ENCODE peak calls at places on chromosomes 1 and 21, in ten cellular contexts. N is cardiac muscle cell, H is hepatocyte, Y is neural progenitor cell, O is heart right ventricle, L is A549, R is esophagus muscularis mucosa, S is fibroblast of lung, Z is keratinocyte, F is MM.1S. E is an unnamed sample.

GRCh38 chr1:61152706-61153105 is 70.3 kb downstream of the NFIA start:
- DNase-seq in N (no peak), H (no peak), Y (no peak), O (no peak), L (no peak), R (no peak), S (no peak), Z (no peak), F (no peak), E (no peak)

GRCh38 chr1:30612666-30613065 is 110.7 kb downstream of the MATN1 start:
- DNase-seq in N (no peak), H (no peak), Y (no peak), O (no peak), L (no peak), R (no peak), S (no peak), Z (no peak), F (no peak), E (no peak)

GRCh38 chr1:23283660-23284602 is 60.2 kb downstream of the HNRNPR start:
- DNase-seq in N (peak), H (no peak), Y (no peak), O (no peak), L (no peak), R (no peak), S (peak), Z (no peak), F (no peak), E (no peak)

GRCh38 chr1:230937370-230937769 is 41.3 kb downstream of the TTC13 start:
- DNase-seq in N (peak), H (no peak), Y (no peak), O (no peak), L (no peak), R (no peak), S (peak), Z (no peak), F (no peak), E (no peak)

GRCh38 chr1:9891207-9891606 is 18.9 kb downstream of the CTNNBIP1 start:
- DNase-seq in N (no peak), H (no peak), Y (peak), O (no peak), L (no peak), R (no peak), S (peak), Z (no peak), F (no peak), E (no peak)

GRCh38 chr1:41294213-41294612 is 52.1 kb upstream of the SCMH1 start:
- DNase-seq in N (no peak), H (no peak), Y (no peak), O (no peak), L (no peak), R (no peak), S (no peak), Z (no peak), F (no peak), E (no peak)

GRCh38 chr1:199243423-199244061 is 604.7 kb downstream of the PTPRC start:
- DNase-seq in N (peak), H (peak), Y (peak), O (peak), L (peak), R (no peak), S (peak), Z (no peak), F (peak), E (peak)

GRCh38 chr1:184664042-184664659 is 90.5 kb downstream of the EDEM3 start:
- DNase-seq in N (peak), H (peak), Y (peak), O (peak), L (peak), R (peak), S (peak), Z (no peak), F (peak), E (peak)

GRCh38 chr21:44749759-44750674 is 38.6 kb upstream of the TSPEAR start:
- DNase-seq in N (no peak), H (no peak), Y (no peak), O (no peak), L (no peak), R (no peak), S (no peak), Z (no peak), F (no peak), E (no peak)

GRCh38 chr1:21814241-21814918 is 2.3 kb downstream of the LDLRAD2 start:
- DNase-seq in N (peak), H (peak), Y (peak), O (no peak), L (no peak), R (no peak), S (peak), Z (no peak), F (no peak), E (no peak)

GRCh38 chr1:178932966-178933603 is 62.2 kb upstream of the ANGPTL1 start:
- DNase-seq in N (no peak), H (no peak), Y (no peak), O (no peak), L (no peak), R (peak), S (no peak), Z (no peak), F (no peak), E (no peak)

GRCh38 chr1:24385160-24385939 is 28.2 kb downstream of the STPG1 start:
- DNase-seq in N (peak), H (no peak), Y (peak), O (no peak), L (no peak), R (peak), S (peak), Z (no peak), F (peak), E (no peak)

GRCh38 chr1:50422675-50422945 is 633 bp downstream of the DMRTA2 start:
- DNase-seq in N (no peak), H (no peak), Y (no peak), O (no peak), L (no peak), R (no peak), S (no peak), Z (no peak), F (no peak), E (no peak)

GRCh38 chr1:84939151-84939550 is 46.1 kb upstream of the LPAR3 start:
- DNase-seq in N (peak), H (no peak), Y (no peak), O (no peak), L (no peak), R (no peak), S (peak), Z (no peak), F (no peak), E (no peak)

GRCh38 chr21:36429672-36430546 is 44.7 kb downstream of the CHAF1B start:
- DNase-seq in N (peak), H (peak), Y (peak), O (peak), L (peak), R (no peak), S (peak), Z (peak), F (no peak), E (peak)

GRCh38 chr1:97013904-97014303 is 292.3 kb downstream of the PTBP2 start:
- DNase-seq in N (peak), H (no peak), Y (no peak), O (no peak), L (no peak), R (no peak), S (peak), Z (no peak), F (no peak), E (no peak)

GRCh38 chr21:15437873-15438272 is 291.9 kb upstream of the USP25 start:
- DNase-seq in N (peak), H (no peak), Y (no peak), O (no peak), L (no peak), R (no peak), S (peak), Z (no peak), F (no peak), E (no peak)

GRCh38 chr21:45430521-45431501 is 25.8 kb downstream of the COL18A1 start:
- DNase-seq in N (no peak), H (peak), Y (peak), O (no peak), L (no peak), R (no peak), S (peak), Z (no peak), F (no peak), E (no peak)

GRCh38 chr1:10733967-10734366 is 62.5 kb downstream of the CASZ1 start:
- DNase-seq in N (no peak), H (no peak), Y (peak), O (no peak), L (no peak), R (no peak), S (no peak), Z (no peak), F (no peak), E (no peak)

GRCh38 chr1:40786995-40787705 is 3.6 kb downstream of the KCNQ4 start:
- DNase-seq in N (no peak), H (no peak), Y (no peak), O (no peak), L (no peak), R (no peak), S (no peak), Z (no peak), F (no peak), E (no peak)

GRCh38 chr1:162381941-162382750 is 618 bp downstream of the C1orf226 start:
- DNase-seq in N (no peak), H (no peak), Y (no peak), O (no peak), L (no peak), R (no peak), S (no peak), Z (no peak), F (no peak), E (no peak)

GRCh38 chr1:6096243-6097116 is 50.8 kb downstream of the KCNAB2 start:
- DNase-seq in N (no peak), H (no peak), Y (no peak), O (peak), L (no peak), R (no peak), S (no peak), Z (no peak), F (no peak), E (peak)

GRCh38 chr1:66527688-66528087 is 6.3 kb upstream of the SGIP1 start:
- DNase-seq in N (peak), H (no peak), Y (no peak), O (no peak), L (no peak), R (no peak), S (peak), Z (no peak), F (no peak), E (no peak)

GRCh38 chr1:48873944-48874343 is 97.3 kb upstream of the BEND5 start:
- DNase-seq in N (no peak), H (no peak), Y (peak), O (no peak), L (no peak), R (no peak), S (no peak), Z (no peak), F (no peak), E (no peak)

GRCh38 chr1:19504796-19505693 is 19.7 kb upstream of the CAPZB start:
- DNase-seq in N (peak), H (peak), Y (no peak), O (no peak), L (no peak), R (no peak), S (peak), Z (no peak), F (no peak), E (no peak)

GRCh38 chr1:53121319-53122172 is 20.9 kb downstream of the SLC1A7 start:
- DNase-seq in N (peak), H (peak), Y (peak), O (peak), L (no peak), R (no peak), S (peak), Z (no peak), F (no peak), E (peak)

GRCh38 chr1:232682248-232682647 is 52.3 kb upstream of the SIPA1L2 start:
- DNase-seq in N (no peak), H (peak), Y (no peak), O (no peak), L (no peak), R (no peak), S (peak), Z (no peak), F (no peak), E (no peak)

GRCh38 chr1:6975371-6975770 is 190.1 kb downstream of the CAMTA1 start:
- DNase-seq in N (no peak), H (no peak), Y (no peak), O (no peak), L (no peak), R (no peak), S (no peak), Z (no peak), F (no peak), E (no peak)

GRCh38 chr1:97745912-97746311 is 174.9 kb downstream of the DPYD start:
- DNase-seq in N (peak), H (no peak), Y (no peak), O (no peak), L (no peak), R (no peak), S (peak), Z (no peak), F (no peak), E (no peak)

GRCh38 chr1:70207492-70207891 is 2.1 kb upstream of the LRRC40 start:
- DNase-seq in N (no peak), H (no peak), Y (no peak), O (no peak), L (no peak), R (no peak), S (no peak), Z (no peak), F (no peak), E (no peak)
- TF ChIP-seq CTCF in N (no peak), H (no peak), Y (no peak), O (no peak), L (no peak), R (no peak), S (no peak), Z (no peak), F (no peak), E (no peak)

GRCh38 chr1:47621977-47622376 is 184.1 kb downstream of the FOXD2 start:
- DNase-seq in N (no peak), H (no peak), Y (no peak), O (no peak), L (no peak), R (peak), S (no peak), Z (no peak), F (no peak), E (no peak)
- H3K27ac ChIP-seq in N (no peak), H (no peak), Y (no peak), O (peak), L (no peak), R (no peak), S (no peak), Z (no peak), F (no peak), E (no peak)

DNA sequence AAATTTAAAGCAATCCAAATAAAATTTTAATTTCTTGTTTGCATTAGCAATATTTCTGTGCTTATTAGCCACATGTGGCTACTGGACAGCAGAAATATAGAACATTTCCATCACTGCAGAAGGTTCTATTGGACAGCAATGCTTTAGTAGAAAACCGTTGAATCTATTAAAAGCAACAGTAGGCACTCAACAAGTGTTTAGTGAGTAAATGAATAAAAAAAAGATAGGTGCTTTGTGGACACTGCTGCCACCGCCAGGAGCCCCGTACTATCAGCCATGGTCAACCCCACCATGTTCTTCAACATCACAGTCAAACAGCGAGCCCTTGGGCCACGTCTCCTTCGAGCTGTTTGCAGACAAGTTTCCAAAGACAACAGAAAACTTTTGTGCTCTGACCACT is 74.5 kb upstream of the MUTYH start:
- DNase-seq in N (no peak), H (no peak), Y (no peak), O (no peak), L (no peak), R (no peak), S (no peak), Z (no peak), F (no peak), E (no peak)
- H3K4me3 ChIP-seq in N (no peak), H (no peak), Y (no peak), O (no peak), L (no peak), R (no peak), S (no peak), Z (no peak), F (no peak), E (no peak)

DNA sequence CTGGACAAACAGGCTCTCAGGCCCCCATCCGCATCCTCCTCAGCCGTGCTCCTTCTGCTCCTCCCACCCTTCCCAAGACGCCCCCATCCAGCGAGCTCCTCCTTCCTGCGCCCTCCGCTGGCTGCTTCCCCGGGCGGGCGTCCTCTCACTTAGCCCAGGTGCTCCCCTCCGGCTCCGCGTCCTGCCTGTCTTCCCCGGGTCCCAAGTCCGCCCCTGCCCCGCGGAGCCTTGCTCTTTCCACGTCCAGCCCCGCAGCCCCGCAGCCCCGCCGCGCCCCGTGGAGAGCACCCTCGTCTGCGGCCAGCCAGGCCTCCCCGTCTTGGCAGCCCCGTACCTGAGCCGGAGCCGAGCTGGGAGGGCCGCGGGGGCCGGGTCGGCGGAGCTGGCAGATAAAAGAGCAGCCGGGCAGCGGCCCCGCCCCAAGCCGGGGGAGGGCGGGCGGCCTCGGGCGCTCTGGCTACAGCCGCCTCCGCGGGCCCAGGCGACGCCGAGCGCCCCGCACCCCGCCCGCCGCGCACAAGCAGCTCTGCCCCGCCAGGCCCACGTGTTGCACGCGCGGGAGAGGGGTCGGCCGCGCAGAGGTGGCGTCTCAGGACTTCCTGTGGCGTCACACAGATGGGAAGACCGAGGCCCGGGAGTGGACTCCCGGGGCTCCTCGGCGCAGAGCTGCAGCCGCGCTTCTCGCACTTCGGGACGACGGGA is at the start of gene PAQR7:
- DNase-seq in N (peak), H (peak), Y (peak), O (peak), L (peak), R (no peak), S (peak), Z (no peak), F (peak), E (peak)
- TF ChIP-seq CTCF in N (no peak), H (peak), Y (peak), O (no peak), L (no peak), R (no peak), S (no peak), Z (no peak), F (no peak), E (peak)

GRCh38 chr1:111605553-111605952 is 14.0 kb upstream of the RAP1A start:
- DNase-seq in N (peak), H (no peak), Y (no peak), O (peak), L (no peak), R (no peak), S (peak), Z (no peak), F (no peak), E (peak)

GRCh38 chr1:111603979-111604378 is 15.6 kb upstream of the RAP1A start:
- DNase-seq in N (no peak), H (no peak), Y (no peak), O (no peak), L (no peak), R (peak), S (no peak), Z (no peak), F (peak), E (no peak)

GRCh38 chr1:111602302-111602701 is 17.3 kb upstream of the RAP1A start:
- DNase-seq in N (no peak), H (no peak), Y (no peak), O (no peak), L (no peak), R (no peak), S (no peak), Z (no peak), F (no peak), E (no peak)

GRCh38 chr1:111602974-111603373 is 16.6 kb upstream of the RAP1A start:
- DNase-seq in N (no peak), H (no peak), Y (no peak), O (no peak), L (no peak), R (peak), S (no peak), Z (no peak), F (no peak), E (no peak)

GRCh38 chr1:111604931-111605330 is 14.7 kb upstream of the RAP1A start:
- DNase-seq in N (peak), H (no peak), Y (no peak), O (no peak), L (no peak), R (peak), S (peak), Z (peak), F (no peak), E (no peak)
- H3K27ac ChIP-seq in N (no peak), H (no peak), Y (no peak), O (no peak), L (no peak), R (peak), S (no peak), Z (peak), F (peak), E (peak)

DNA sequence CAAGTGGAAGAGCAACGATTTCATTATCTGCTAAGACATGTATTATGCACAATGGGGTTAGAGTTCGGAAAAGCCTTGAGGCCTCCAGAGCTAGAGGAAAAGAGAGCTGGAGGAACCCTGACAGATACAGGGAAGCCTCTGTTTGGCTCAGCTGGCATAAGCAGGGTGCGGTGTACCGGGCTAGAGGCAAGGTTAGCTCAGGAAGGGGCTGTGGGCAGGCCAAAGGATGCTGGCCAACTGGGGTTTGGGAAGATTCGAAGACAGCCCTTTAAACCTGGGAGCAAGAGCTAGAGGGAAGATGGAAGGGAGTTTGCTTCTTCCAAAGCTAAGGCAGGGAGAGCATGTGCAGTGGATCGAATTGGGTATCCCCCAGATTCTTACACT is 107.6 kb upstream of the TLR5 start:
- DNase-seq in N (no peak), H (no peak), Y (no peak), O (no peak), L (no peak), R (no peak), S (no peak), Z (no peak), F (no peak), E (no peak)
- H3K4me3 ChIP-seq in N (no peak), H (no peak), Y (no peak), O (no peak), L (no peak), R (no peak), S (no peak), Z (no peak), F (no peak), E (no peak)